ENCODE peak calls at places on chromosomes 13 and 19, in seven cellular contexts. One of them, this sample, is unnamed.

GRCh38 chr13:106291006-106291405 is 244.5 kb downstream of the EFNB2 start:
- DNase-seq in non-pigmented ciliary epithelial cell: no peak
- DNase-seq in heart right ventricle: no peak
- DNase-seq in mucosa of descending colon: no peak
- DNase-seq in CD8-positive, alpha-beta memory T cell: no peak
- DNase-seq in CD14-positive monocyte: no peak
- DNase-seq in activated T-cell treated with anti-CD3 and anti-CD28 coated beads, Interleukin-2, amount 50 U/mL, for 72 hours: no peak
- DNase-seq in this sample: no peak

GRCh38 chr19:48489608-48490216 is 20.5 kb downstream of the CYTH2 start:
- DNase-seq in CD14-positive monocyte: peak; percentile 68
- DNase-seq in heart right ventricle: peak; percentile 83
- DNase-seq in CD8-positive, alpha-beta memory T cell: peak; percentile 75
- DNase-seq in non-pigmented ciliary epithelial cell: no peak
- DNase-seq in mucosa of descending colon: peak; percentile 91
- DNase-seq in activated T-cell treated with anti-CD3 and anti-CD28 coated beads, Interleukin-2, amount 50 U/mL, for 72 hours: peak; percentile 85
- DNase-seq in this sample: peak; percentile 79

GRCh38 chr13:29654807-29655547 is 59.5 kb upstream of the SLC7A1 start:
- DNase-seq in non-pigmented ciliary epithelial cell: no peak
- DNase-seq in CD8-positive, alpha-beta memory T cell: no peak
- DNase-seq in heart right ventricle: no peak
- DNase-seq in activated T-cell treated with anti-CD3 and anti-CD28 coated beads, Interleukin-2, amount 50 U/mL, for 72 hours: no peak
- DNase-seq in mucosa of descending colon: no peak
- DNase-seq in CD14-positive monocyte: no peak
- DNase-seq in this sample: no peak

GRCh38 chr13:85638815-85639393 is 160.3 kb downstream of the SLITRK6 start:
- DNase-seq in CD14-positive monocyte: no peak
- DNase-seq in non-pigmented ciliary epithelial cell: no peak
- DNase-seq in activated T-cell treated with anti-CD3 and anti-CD28 coated beads, Interleukin-2, amount 50 U/mL, for 72 hours: no peak
- DNase-seq in heart right ventricle: no peak
- DNase-seq in CD8-positive, alpha-beta memory T cell: no peak
- DNase-seq in mucosa of descending colon: no peak
- DNase-seq in this sample: no peak

GRCh38 chr19:55257461-55258411 is 1.1 kb downstream of the PPP6R1 start:
- DNase-seq in CD8-positive, alpha-beta memory T cell: no peak
- DNase-seq in CD14-positive monocyte: peak; percentile 51
- DNase-seq in non-pigmented ciliary epithelial cell: no peak
- DNase-seq in heart right ventricle: no peak
- DNase-seq in activated T-cell treated with anti-CD3 and anti-CD28 coated beads, Interleukin-2, amount 50 U/mL, for 72 hours: peak; percentile 38
- DNase-seq in mucosa of descending colon: peak; percentile 50
- DNase-seq in this sample: no peak

GRCh38 chr19:13817615-13818371 is 22.6 kb downstream of the ZSWIM4 start:
- DNase-seq in heart right ventricle: no peak
- DNase-seq in mucosa of descending colon: peak; percentile 91
- DNase-seq in CD8-positive, alpha-beta memory T cell: peak; percentile 39
- DNase-seq in non-pigmented ciliary epithelial cell: no peak
- DNase-seq in activated T-cell treated with anti-CD3 and anti-CD28 coated beads, Interleukin-2, amount 50 U/mL, for 72 hours: peak; percentile 22
- DNase-seq in CD14-positive monocyte: no peak
- DNase-seq in this sample: no peak

GRCh38 chr19:15550847-15551182 is 42.5 kb downstream of the CYP4F22 start:
- DNase-seq in mucosa of descending colon: no peak
- DNase-seq in CD8-positive, alpha-beta memory T cell: no peak
- DNase-seq in non-pigmented ciliary epithelial cell: no peak
- DNase-seq in CD14-positive monocyte: no peak
- DNase-seq in activated T-cell treated with anti-CD3 and anti-CD28 coated beads, Interleukin-2, amount 50 U/mL, for 72 hours: peak; percentile 23
- DNase-seq in heart right ventricle: no peak
- DNase-seq in this sample: no peak

GRCh38 chr13:20585371-20585770 is 18.4 kb downstream of the IFT88 start:
- DNase-seq in heart right ventricle: no peak
- DNase-seq in non-pigmented ciliary epithelial cell: no peak
- DNase-seq in CD8-positive, alpha-beta memory T cell: no peak
- DNase-seq in CD14-positive monocyte: no peak
- DNase-seq in activated T-cell treated with anti-CD3 and anti-CD28 coated beads, Interleukin-2, amount 50 U/mL, for 72 hours: no peak
- DNase-seq in mucosa of descending colon: no peak
- DNase-seq in this sample: no peak

GRCh38 chr13:77448689-77449088 is 86.8 kb upstream of the SCEL start:
- DNase-seq in CD8-positive, alpha-beta memory T cell: no peak
- DNase-seq in mucosa of descending colon: no peak
- DNase-seq in heart right ventricle: no peak
- DNase-seq in activated T-cell treated with anti-CD3 and anti-CD28 coated beads, Interleukin-2, amount 50 U/mL, for 72 hours: no peak
- DNase-seq in CD14-positive monocyte: peak; percentile 45
- DNase-seq in non-pigmented ciliary epithelial cell: no peak
- DNase-seq in this sample: no peak

GRCh38 chr13:67043901-67044300 is 186.2 kb downstream of the PCDH9 start:
- DNase-seq in heart right ventricle: no peak
- DNase-seq in mucosa of descending colon: no peak
- DNase-seq in activated T-cell treated with anti-CD3 and anti-CD28 coated beads, Interleukin-2, amount 50 U/mL, for 72 hours: no peak
- DNase-seq in non-pigmented ciliary epithelial cell: peak; percentile 37
- DNase-seq in CD14-positive monocyte: no peak
- DNase-seq in CD8-positive, alpha-beta memory T cell: no peak
- DNase-seq in this sample: no peak

GRCh38 chr13:90272356-90272755 is 1075.1 kb upstream of the MIR17HG start:
- DNase-seq in CD8-positive, alpha-beta memory T cell: no peak
- DNase-seq in mucosa of descending colon: no peak
- DNase-seq in CD14-positive monocyte: no peak
- DNase-seq in non-pigmented ciliary epithelial cell: peak; percentile 34
- DNase-seq in activated T-cell treated with anti-CD3 and anti-CD28 coated beads, Interleukin-2, amount 50 U/mL, for 72 hours: no peak
- DNase-seq in heart right ventricle: no peak
- DNase-seq in this sample: no peak

GRCh38 chr13:39783051-39783450 is 127.6 kb downstream of the COG6 start:
- DNase-seq in activated T-cell treated with anti-CD3 and anti-CD28 coated beads, Interleukin-2, amount 50 U/mL, for 72 hours: no peak
- DNase-seq in non-pigmented ciliary epithelial cell: no peak
- DNase-seq in CD8-positive, alpha-beta memory T cell: no peak
- DNase-seq in heart right ventricle: no peak
- DNase-seq in mucosa of descending colon: no peak
- DNase-seq in CD14-positive monocyte: no peak
- DNase-seq in this sample: no peak

GRCh38 chr13:54029226-54029625 is 1000.6 kb downstream of the OLFM4 start:
- DNase-seq in CD14-positive monocyte: no peak
- DNase-seq in CD8-positive, alpha-beta memory T cell: no peak
- DNase-seq in activated T-cell treated with anti-CD3 and anti-CD28 coated beads, Interleukin-2, amount 50 U/mL, for 72 hours: no peak
- DNase-seq in non-pigmented ciliary epithelial cell: peak; percentile 75
- DNase-seq in heart right ventricle: no peak
- DNase-seq in mucosa of descending colon: no peak
- DNase-seq in this sample: no peak

GRCh38 chr19:30407310-30407709 is 35.1 kb downstream of the ZNF536 start:
- DNase-seq in mucosa of descending colon: no peak
- DNase-seq in non-pigmented ciliary epithelial cell: no peak
- DNase-seq in CD14-positive monocyte: no peak
- DNase-seq in heart right ventricle: no peak
- DNase-seq in activated T-cell treated with anti-CD3 and anti-CD28 coated beads, Interleukin-2, amount 50 U/mL, for 72 hours: no peak
- DNase-seq in CD8-positive, alpha-beta memory T cell: no peak
- DNase-seq in this sample: no peak

GRCh38 chr19:18279516-18280246 is 1.7 kb downstream of the JUND start:
- DNase-seq in mucosa of descending colon: peak; percentile 94
- DNase-seq in CD14-positive monocyte: peak; percentile 91
- DNase-seq in non-pigmented ciliary epithelial cell: peak; percentile 71
- DNase-seq in heart right ventricle: peak; percentile 91
- DNase-seq in CD8-positive, alpha-beta memory T cell: peak; percentile 84
- DNase-seq in activated T-cell treated with anti-CD3 and anti-CD28 coated beads, Interleukin-2, amount 50 U/mL, for 72 hours: peak; percentile 95
- DNase-seq in this sample: peak; percentile 92

GRCh38 chr19:50003254-50003788 is 21.9 kb downstream of the VRK3 start:
- DNase-seq in heart right ventricle: no peak
- DNase-seq in non-pigmented ciliary epithelial cell: no peak
- DNase-seq in mucosa of descending colon: no peak
- DNase-seq in CD8-positive, alpha-beta memory T cell: no peak
- DNase-seq in activated T-cell treated with anti-CD3 and anti-CD28 coated beads, Interleukin-2, amount 50 U/mL, for 72 hours: no peak
- DNase-seq in CD14-positive monocyte: no peak
- DNase-seq in this sample: no peak

GRCh38 chr19:7874080-7874856 is at the start of gene PRR36:
- DNase-seq in CD8-positive, alpha-beta memory T cell: no peak
- DNase-seq in activated T-cell treated with anti-CD3 and anti-CD28 coated beads, Interleukin-2, amount 50 U/mL, for 72 hours: peak; percentile 38
- DNase-seq in mucosa of descending colon: no peak
- DNase-seq in heart right ventricle: no peak
- DNase-seq in CD14-positive monocyte: no peak
- DNase-seq in non-pigmented ciliary epithelial cell: no peak
- DNase-seq in this sample: peak; percentile 61

GRCh38 chr13:91647361-91647970 is 249.0 kb downstream of the GPC5 start:
- DNase-seq in non-pigmented ciliary epithelial cell: no peak
- DNase-seq in mucosa of descending colon: peak; percentile 35
- DNase-seq in CD14-positive monocyte: no peak
- DNase-seq in CD8-positive, alpha-beta memory T cell: no peak
- DNase-seq in heart right ventricle: peak; percentile 9
- DNase-seq in activated T-cell treated with anti-CD3 and anti-CD28 coated beads, Interleukin-2, amount 50 U/mL, for 72 hours: peak; percentile 0
- DNase-seq in this sample: no peak

GRCh38 chr13:99353836-99354235 is 46.6 kb upstream of the GPR183 start:
- DNase-seq in CD14-positive monocyte: no peak
- DNase-seq in non-pigmented ciliary epithelial cell: peak; percentile 11
- DNase-seq in heart right ventricle: no peak
- DNase-seq in activated T-cell treated with anti-CD3 and anti-CD28 coated beads, Interleukin-2, amount 50 U/mL, for 72 hours: peak; percentile 42
- DNase-seq in CD8-positive, alpha-beta memory T cell: no peak
- DNase-seq in mucosa of descending colon: no peak
- DNase-seq in this sample: no peak

GRCh38 chr13:28320884-28321574 is 173.9 kb downstream of the FLT1 start:
- DNase-seq in non-pigmented ciliary epithelial cell: no peak
- DNase-seq in activated T-cell treated with anti-CD3 and anti-CD28 coated beads, Interleukin-2, amount 50 U/mL, for 72 hours: no peak
- DNase-seq in CD8-positive, alpha-beta memory T cell: no peak
- DNase-seq in CD14-positive monocyte: no peak
- DNase-seq in heart right ventricle: no peak
- DNase-seq in mucosa of descending colon: no peak
- DNase-seq in this sample: no peak

GRCh38 chr13:30376426-30377311 is 45.6 kb upstream of the UBE2L5 start:
- DNase-seq in CD8-positive, alpha-beta memory T cell: peak; percentile 55
- DNase-seq in non-pigmented ciliary epithelial cell: no peak
- DNase-seq in mucosa of descending colon: peak; percentile 68
- DNase-seq in heart right ventricle: no peak
- DNase-seq in activated T-cell treated with anti-CD3 and anti-CD28 coated beads, Interleukin-2, amount 50 U/mL, for 72 hours: peak; percentile 75
- DNase-seq in CD14-positive monocyte: no peak
- DNase-seq in this sample: no peak

GRCh38 chr19:6412111-6412999 is 12.3 kb downstream of the KHSRP start:
- DNase-seq in activated T-cell treated with anti-CD3 and anti-CD28 coated beads, Interleukin-2, amount 50 U/mL, for 72 hours: peak; percentile 61
- DNase-seq in non-pigmented ciliary epithelial cell: no peak
- DNase-seq in CD14-positive monocyte: no peak
- DNase-seq in heart right ventricle: no peak
- DNase-seq in CD8-positive, alpha-beta memory T cell: peak; percentile 18
- DNase-seq in mucosa of descending colon: peak; percentile 79
- DNase-seq in this sample: peak; percentile 27

GRCh38 chr13:113743366-113744195 is 15.4 kb upstream of the TMEM255B start:
- DNase-seq in heart right ventricle: no peak
- DNase-seq in mucosa of descending colon: peak; percentile 27
- DNase-seq in non-pigmented ciliary epithelial cell: no peak
- DNase-seq in CD8-positive, alpha-beta memory T cell: no peak
- DNase-seq in activated T-cell treated with anti-CD3 and anti-CD28 coated beads, Interleukin-2, amount 50 U/mL, for 72 hours: no peak
- DNase-seq in CD14-positive monocyte: no peak
- DNase-seq in this sample: no peak

GRCh38 chr13:67231481-67231940 is 1.4 kb upstream of the PCDH9 start:
- DNase-seq in heart right ventricle: no peak
- DNase-seq in non-pigmented ciliary epithelial cell: no peak
- DNase-seq in activated T-cell treated with anti-CD3 and anti-CD28 coated beads, Interleukin-2, amount 50 U/mL, for 72 hours: no peak
- DNase-seq in mucosa of descending colon: no peak
- DNase-seq in CD14-positive monocyte: no peak
- DNase-seq in CD8-positive, alpha-beta memory T cell: no peak
- DNase-seq in this sample: no peak

GRCh38 chr19:11018743-11019142 is 57.9 kb downstream of the SMARCA4 start:
- DNase-seq in mucosa of descending colon: peak; percentile 43
- DNase-seq in CD14-positive monocyte: no peak
- DNase-seq in non-pigmented ciliary epithelial cell: no peak
- DNase-seq in CD8-positive, alpha-beta memory T cell: no peak
- DNase-seq in heart right ventricle: no peak
- DNase-seq in activated T-cell treated with anti-CD3 and anti-CD28 coated beads, Interleukin-2, amount 50 U/mL, for 72 hours: no peak
- DNase-seq in this sample: no peak

GRCh38 chr13:37492741-37493514 is 105.6 kb downstream of the POSTN start:
- DNase-seq in non-pigmented ciliary epithelial cell: peak; percentile 92
- DNase-seq in heart right ventricle: no peak
- DNase-seq in activated T-cell treated with anti-CD3 and anti-CD28 coated beads, Interleukin-2, amount 50 U/mL, for 72 hours: no peak
- DNase-seq in CD8-positive, alpha-beta memory T cell: no peak
- DNase-seq in CD14-positive monocyte: no peak
- DNase-seq in mucosa of descending colon: no peak
- DNase-seq in this sample: no peak

GRCh38 chr13:21933001-21933400 is 262.1 kb downstream of the FGF9 start:
- DNase-seq in heart right ventricle: no peak
- DNase-seq in mucosa of descending colon: no peak
- DNase-seq in CD8-positive, alpha-beta memory T cell: no peak
- DNase-seq in CD14-positive monocyte: no peak
- DNase-seq in non-pigmented ciliary epithelial cell: no peak
- DNase-seq in activated T-cell treated with anti-CD3 and anti-CD28 coated beads, Interleukin-2, amount 50 U/mL, for 72 hours: no peak
- DNase-seq in this sample: no peak

GRCh38 chr13:73737214-73737613 is 397.0 kb downstream of the KLF12 start:
- DNase-seq in activated T-cell treated with anti-CD3 and anti-CD28 coated beads, Interleukin-2, amount 50 U/mL, for 72 hours: no peak
- DNase-seq in heart right ventricle: no peak
- DNase-seq in mucosa of descending colon: no peak
- DNase-seq in non-pigmented ciliary epithelial cell: no peak
- DNase-seq in CD14-positive monocyte: no peak
- DNase-seq in CD8-positive, alpha-beta memory T cell: no peak
- DNase-seq in this sample: no peak

GRCh38 chr13:83666126-83666525 is 216.1 kb downstream of the SLITRK1 start:
- DNase-seq in activated T-cell treated with anti-CD3 and anti-CD28 coated beads, Interleukin-2, amount 50 U/mL, for 72 hours: no peak
- DNase-seq in CD14-positive monocyte: no peak
- DNase-seq in CD8-positive, alpha-beta memory T cell: no peak
- DNase-seq in heart right ventricle: no peak
- DNase-seq in non-pigmented ciliary epithelial cell: no peak
- DNase-seq in mucosa of descending colon: no peak
- DNase-seq in this sample: no peak

GRCh38 chr19:58227964-58228583 is 640 bp upstream of the ZNF544 start:
- DNase-seq in non-pigmented ciliary epithelial cell: no peak
- DNase-seq in CD14-positive monocyte: no peak
- DNase-seq in CD8-positive, alpha-beta memory T cell: no peak
- DNase-seq in mucosa of descending colon: no peak
- DNase-seq in activated T-cell treated with anti-CD3 and anti-CD28 coated beads, Interleukin-2, amount 50 U/mL, for 72 hours: no peak
- DNase-seq in heart right ventricle: no peak
- DNase-seq in this sample: no peak

GRCh38 chr19:18021121-18021755 is 13.3 kb downstream of the ARRDC2 start:
- DNase-seq in non-pigmented ciliary epithelial cell: no peak
- DNase-seq in heart right ventricle: peak; percentile 90
- DNase-seq in activated T-cell treated with anti-CD3 and anti-CD28 coated beads, Interleukin-2, amount 50 U/mL, for 72 hours: peak; percentile 80
- DNase-seq in CD8-positive, alpha-beta memory T cell: peak; percentile 68
- DNase-seq in CD14-positive monocyte: peak; percentile 95
- DNase-seq in mucosa of descending colon: peak; percentile 84
- DNase-seq in this sample: peak; percentile 41

GRCh38 chr13:95023405-95023804 is 277.8 kb downstream of the ABCC4 start:
- DNase-seq in activated T-cell treated with anti-CD3 and anti-CD28 coated beads, Interleukin-2, amount 50 U/mL, for 72 hours: no peak
- DNase-seq in heart right ventricle: no peak
- DNase-seq in CD14-positive monocyte: no peak
- DNase-seq in CD8-positive, alpha-beta memory T cell: no peak
- DNase-seq in mucosa of descending colon: no peak
- DNase-seq in non-pigmented ciliary epithelial cell: no peak
- DNase-seq in this sample: no peak

GRCh38 chr19:461664-462551 is 1.1 kb upstream of the SHC2 start:
- DNase-seq in heart right ventricle: peak; percentile 40
- DNase-seq in mucosa of descending colon: peak; percentile 73
- DNase-seq in non-pigmented ciliary epithelial cell: no peak
- DNase-seq in activated T-cell treated with anti-CD3 and anti-CD28 coated beads, Interleukin-2, amount 50 U/mL, for 72 hours: no peak
- DNase-seq in CD14-positive monocyte: no peak
- DNase-seq in CD8-positive, alpha-beta memory T cell: no peak
- DNase-seq in this sample: peak; percentile 70

GRCh38 chr13:76848596-76848995 is 37.6 kb downstream of the KCTD12 start:
- DNase-seq in CD14-positive monocyte: peak; percentile 54
- DNase-seq in mucosa of descending colon: no peak
- DNase-seq in non-pigmented ciliary epithelial cell: no peak
- DNase-seq in heart right ventricle: peak; percentile 28
- DNase-seq in activated T-cell treated with anti-CD3 and anti-CD28 coated beads, Interleukin-2, amount 50 U/mL, for 72 hours: no peak
- DNase-seq in CD8-positive, alpha-beta memory T cell: no peak
- DNase-seq in this sample: no peak

GRCh38 chr19:50994129-50994528 is 7.3 kb downstream of the KLK8 start:
- DNase-seq in heart right ventricle: no peak
- DNase-seq in mucosa of descending colon: no peak
- DNase-seq in activated T-cell treated with anti-CD3 and anti-CD28 coated beads, Interleukin-2, amount 50 U/mL, for 72 hours: no peak
- DNase-seq in CD8-positive, alpha-beta memory T cell: no peak
- DNase-seq in non-pigmented ciliary epithelial cell: no peak
- DNase-seq in CD14-positive monocyte: no peak
- DNase-seq in this sample: no peak

GRCh38 chr19:2557093-2557440 is 81.1 kb downstream of the GADD45B start:
- DNase-seq in CD14-positive monocyte: peak; percentile 10
- DNase-seq in activated T-cell treated with anti-CD3 and anti-CD28 coated beads, Interleukin-2, amount 50 U/mL, for 72 hours: no peak
- DNase-seq in mucosa of descending colon: peak; percentile 14
- DNase-seq in CD8-positive, alpha-beta memory T cell: no peak
- DNase-seq in heart right ventricle: no peak
- DNase-seq in non-pigmented ciliary epithelial cell: no peak
- DNase-seq in this sample: no peak

GRCh38 chr13:36850790-36851438 is 31.9 kb downstream of the RFXAP start:
- DNase-seq in CD14-positive monocyte: no peak
- DNase-seq in CD8-positive, alpha-beta memory T cell: no peak
- DNase-seq in activated T-cell treated with anti-CD3 and anti-CD28 coated beads, Interleukin-2, amount 50 U/mL, for 72 hours: peak; percentile 6
- DNase-seq in non-pigmented ciliary epithelial cell: no peak
- DNase-seq in mucosa of descending colon: no peak
- DNase-seq in heart right ventricle: no peak
- DNase-seq in this sample: no peak

GRCh38 chr19:5156231-5156986 is 184.2 kb downstream of the PTPRS start:
- DNase-seq in heart right ventricle: no peak
- DNase-seq in CD14-positive monocyte: no peak
- DNase-seq in CD8-positive, alpha-beta memory T cell: no peak
- DNase-seq in non-pigmented ciliary epithelial cell: no peak
- DNase-seq in activated T-cell treated with anti-CD3 and anti-CD28 coated beads, Interleukin-2, amount 50 U/mL, for 72 hours: no peak
- DNase-seq in mucosa of descending colon: no peak
- DNase-seq in this sample: no peak

This sample was measured in frontal cortex.